ENCODE peak calls at places on chromosomes 2 and 18, in four cellular contexts. Q is GM13976; C is HEK293T; T is activated naive CD4-positive, alpha-beta T cell. E is an unnamed sample.

GRCh38 chr2:223601932-223602676 is at the start of gene SCG2:
- DNase-seq in T (no peak), C (peak; percentile 76), Q (peak; percentile 58), E (peak; percentile 89)

GRCh38 chr2:44195714-44196113 is 27.0 kb downstream of the PPM1B start:
- DNase-seq in C (no peak), T (no peak), Q (no peak), E (no peak)

GRCh38 chr2:202989749-202990148 is 24.9 kb upstream of the NBEAL1 start:
- DNase-seq in T (no peak), Q (no peak), C (no peak), E (no peak)

GRCh38 chr2:172777431-172777830 is 41.8 kb downstream of the RAPGEF4 start:
- DNase-seq in C (no peak), Q (no peak), T (no peak), E (no peak)

GRCh38 chr2:130264046-130264445 is 65.8 kb upstream of the TUBA3E start:
- DNase-seq in T (no peak), Q (no peak), C (no peak), E (no peak)

GRCh38 chr18:62494764-62495163 is 28.1 kb upstream of the ZCCHC2 start:
- DNase-seq in C (no peak), T (no peak), Q (no peak), E (no peak)

GRCh38 chr2:61125123-61125710 is 36.8 kb upstream of the C2orf74 start:
- DNase-seq in T (no peak), Q (no peak), C (no peak), E (no peak)

GRCh38 chr2:172119089-172119488 is 16.4 kb upstream of the DLX2 start:
- DNase-seq in C (no peak), T (no peak), Q (no peak), E (no peak)

GRCh38 chr2:36404312-36404711 is 48.7 kb downstream of the CRIM1 start:
- DNase-seq in T (no peak), Q (no peak), C (no peak), E (no peak)

GRCh38 chr2:50546790-50547189 is 485.1 kb downstream of the NRXN1 start:
- DNase-seq in Q (no peak), C (no peak), T (no peak), E (no peak)

GRCh38 chr18:2900742-2901404 is 54.1 kb downstream of the EMILIN2 start:
- DNase-seq in C (no peak), T (no peak), Q (no peak), E (no peak)